ENCODE peak calls at places on chromosomes 12 and 14, in eight cellular contexts. N, G, J, P, B, S, A and E are unnamed samples.

GRCh38 chr12:47870175-47870781 is 34.5 kb downstream of the VDR start:
- DNase-seq in P (peak; percentile 50), G (peak; percentile 55), N (no peak), A (no peak), B (peak; percentile 36), S (no peak), J (no peak), E (no peak)

GRCh38 chr12:106974525-106974924 is 12.4 kb downstream of the MTERF2 start:
- DNase-seq in P (no peak), G (no peak), S (no peak), J (no peak), B (no peak), A (no peak), N (no peak), E (no peak)

GRCh38 chr14:76782115-76782884 is 21.0 kb downstream of the VASH1 start:
- DNase-seq in J (no peak), P (no peak), S (no peak), A (no peak), G (no peak), N (no peak), B (no peak), E (no peak)

GRCh38 chr14:73025544-73025943 is 1.4 kb downstream of the ZFYVE1 start:
- DNase-seq in P (no peak), G (no peak), B (no peak), A (no peak), N (no peak), S (peak; percentile 42), J (no peak), E (no peak)

GRCh38 chr12:48352157-48352775 is 1.5 kb upstream of the ZNF641 start:
- DNase-seq in G (no peak), A (no peak), S (no peak), N (no peak), J (no peak), B (no peak), P (no peak), E (no peak)

GRCh38 chr14:23470947-23471346 is 1.4 kb downstream of the NGDN start:
- DNase-seq in P (no peak), B (no peak), S (no peak), J (no peak), G (no peak), A (no peak), N (no peak), E (no peak)

GRCh38 chr12:57118711-57119271 is 7.6 kb upstream of the STAT6 start:
- DNase-seq in B (no peak), N (no peak), J (no peak), P (no peak), S (peak; percentile 31), A (no peak), G (no peak), E (no peak)

GRCh38 chr12:85280138-85280983 is at the start of gene ALX1:
- DNase-seq in P (no peak), S (peak; percentile 4), G (peak; percentile 64), B (peak; percentile 73), A (peak; percentile 67), N (no peak), J (no peak), E (peak; percentile 77)

GRCh38 chr14:64218344-64219240 is 75.6 kb downstream of the ESR2 start:
- DNase-seq in S (no peak), N (no peak), J (no peak), G (no peak), P (no peak), B (no peak), A (no peak), E (no peak)

GRCh38 chr12:57240069-57240921 is 10.7 kb downstream of the STAC3 start:
- DNase-seq in P (no peak), S (peak; percentile 60), J (no peak), G (no peak), A (peak; percentile 61), B (no peak), N (peak; percentile 62), E (no peak)

GRCh38 chr14:75141967-75142366 is 15.1 kb upstream of the NEK9 start:
- DNase-seq in J (no peak), P (no peak), B (no peak), A (peak; percentile 12), G (peak; percentile 25), S (peak; percentile 56), N (peak; percentile 29), E (no peak)

GRCh38 chr14:104898870-104899510 is 25.7 kb upstream of the PLD4 start:
- DNase-seq in J (no peak), G (no peak), P (no peak), A (no peak), N (no peak), B (peak; percentile 28), S (no peak), E (peak; percentile 83)

GRCh38 chr12:57329219-57329618 is 78.2 kb upstream of the STAC3 start:
- DNase-seq in J (no peak), A (no peak), B (no peak), S (no peak), N (no peak), G (no peak), P (no peak), E (no peak)

GRCh38 chr14:28759056-28759657 is 7.4 kb upstream of the FOXG1 start:
- DNase-seq in P (no peak), B (no peak), J (no peak), A (peak; percentile 23), G (no peak), N (no peak), S (no peak), E (no peak)

GRCh38 chr12:47828967-47829482 is 9.3 kb upstream of the HDAC7 start:
- DNase-seq in S (peak; percentile 59), A (peak; percentile 79), N (no peak), G (no peak), J (no peak), B (peak; percentile 50), P (no peak), E (peak; percentile 91)

GRCh38 chr12:48165089-48166031 is 8.0 kb upstream of the ASB8 start:
- DNase-seq in G (peak; percentile 56), A (peak; percentile 42), J (no peak), B (peak; percentile 36), N (peak; percentile 18), S (peak; percentile 68), P (no peak), E (no peak)

GRCh38 chr12:124049451-124050094 is 76.6 kb downstream of the ZNF664 start:
- DNase-seq in S (no peak), A (no peak), G (no peak), J (no peak), P (no peak), N (no peak), B (no peak), E (no peak)

GRCh38 chr12:81627336-81628189 is 131.6 kb downstream of the PPFIA2 start:
- DNase-seq in G (peak; percentile 22), P (no peak), B (no peak), N (no peak), S (peak; percentile 36), A (peak; percentile 57), J (no peak), E (no peak)

GRCh38 chr12:83996671-83997070 is 915.9 kb downstream of the SLC6A15 start:
- DNase-seq in B (no peak), P (peak; percentile 2), G (no peak), S (no peak), A (no peak), N (no peak), J (no peak), E (no peak)

GRCh38 chr12:22275847-22276246 is 58.7 kb downstream of the ST8SIA1 start:
- DNase-seq in G (no peak), P (peak; percentile 100), S (peak; percentile 99), N (no peak), A (peak; percentile 90), J (no peak), B (no peak), E (peak; percentile 94)

GRCh38 chr12:32083489-32083888 is 23.2 kb upstream of the BICD1 start:
- DNase-seq in N (no peak), A (no peak), P (peak; percentile 74), J (no peak), B (no peak), G (no peak), S (peak; percentile 80), E (no peak)

GRCh38 chr12:85179680-85180300 is 100.2 kb upstream of the ALX1 start:
- DNase-seq in N (no peak), A (no peak), P (no peak), J (no peak), S (peak; percentile 0), G (no peak), B (no peak), E (no peak)

GRCh38 chr12:48002773-48003218 is 1.5 kb downstream of the COL2A1 start:
- DNase-seq in B (peak; percentile 76), A (no peak), S (peak; percentile 31), N (no peak), G (peak; percentile 52), J (no peak), P (no peak), E (peak; percentile 71)

GRCh38 chr14:105844810-105845724 is 318.7 kb downstream of the TMEM121 start:
- DNase-seq in G (no peak), N (no peak), S (no peak), A (no peak), J (no peak), B (no peak), P (no peak), E (peak; percentile 56)

GRCh38 chr12:48852734-48853168 is 788 bp upstream of the DDX23 start:
- DNase-seq in B (no peak), G (no peak), A (no peak), J (no peak), S (no peak), N (no peak), P (no peak), E (no peak)

GRCh38 chr12:5262885-5263284 is 169.0 kb upstream of the NTF3 start:
- DNase-seq in J (no peak), A (no peak), S (peak; percentile 13), G (no peak), B (no peak), N (no peak), P (no peak), E (no peak)

GRCh38 chr14:61559641-61560201 is 135.6 kb upstream of the HIF1A start:
- DNase-seq in S (no peak), P (no peak), N (no peak), A (peak; percentile 63), B (no peak), G (peak; percentile 81), J (no peak), E (no peak)

GRCh38 chr14:48748151-48748550 is 838.0 kb downstream of the RPS29 start:
- DNase-seq in A (no peak), N (no peak), B (no peak), G (no peak), P (no peak), S (no peak), J (no peak), E (no peak)

GRCh38 chr14:71143391-71144290 is 236.4 kb downstream of the PCNX1 start:
- DNase-seq in N (peak; percentile 55), B (no peak), P (peak; percentile 56), J (peak; percentile 54), S (peak; percentile 80), G (no peak), A (peak; percentile 97), E (no peak)

GRCh38 chr12:51122844-51123243 is 39.4 kb upstream of the CSRNP2 start:
- DNase-seq in P (no peak), N (no peak), J (no peak), B (no peak), S (no peak), A (no peak), G (no peak), E (no peak)

GRCh38 chr12:3061129-3061857 is 15.9 kb upstream of the TSPAN9 start:
- DNase-seq in S (peak; percentile 48), B (no peak), G (no peak), N (no peak), J (no peak), P (peak; percentile 38), A (no peak), E (no peak)

GRCh38 chr12:60201891-60202290 is 606.1 kb downstream of the SLC16A7 start:
- DNase-seq in N (no peak), J (no peak), G (no peak), P (peak; percentile 31), B (no peak), A (no peak), S (peak; percentile 28), E (no peak)

GRCh38 chr12:94012508-94013044 is 135.8 kb upstream of the PLXNC1 start:
- DNase-seq in P (no peak), G (no peak), A (no peak), N (no peak), B (no peak), J (no peak), S (no peak), E (no peak)

GRCh38 chr14:39398382-39398781 is 33.9 kb downstream of the FBXO33 start:
- DNase-seq in G (no peak), P (no peak), S (no peak), N (no peak), B (no peak), A (no peak), J (no peak), E (no peak)